ENCODE peak calls at places on chromosomes 2 and 18, in five cellular contexts. One of them, this sample, is unnamed.

GRCh38 chr2:202932425-202933138 is 20.5 kb downstream of the CARF start:
- DNase-seq in neuronal stem cell: no peak
- DNase-seq in CD4-positive, CD25-positive, alpha-beta regulatory T cell: no peak
- DNase-seq in aorta: no peak
- DNase-seq in CD8-positive, alpha-beta memory T cell: no peak
- DNase-seq in this sample: no peak

GRCh38 chr18:3179430-3180089 is 40.2 kb downstream of the MYOM1 start:
- DNase-seq in neuronal stem cell: no peak
- DNase-seq in aorta: no peak
- DNase-seq in CD4-positive, CD25-positive, alpha-beta regulatory T cell: no peak
- DNase-seq in CD8-positive, alpha-beta memory T cell: no peak
- DNase-seq in this sample: no peak

GRCh38 chr2:36394804-36395203 is 39.2 kb downstream of the CRIM1 start:
- DNase-seq in neuronal stem cell: no peak
- DNase-seq in CD8-positive, alpha-beta memory T cell: no peak
- DNase-seq in CD4-positive, CD25-positive, alpha-beta regulatory T cell: no peak
- DNase-seq in aorta: no peak
- DNase-seq in this sample: no peak

GRCh38 chr2:72988041-72988440 is 70.7 kb downstream of the EMX1 start:
- DNase-seq in neuronal stem cell: no peak
- DNase-seq in aorta: peak; percentile 51
- DNase-seq in CD4-positive, CD25-positive, alpha-beta regulatory T cell: no peak
- DNase-seq in CD8-positive, alpha-beta memory T cell: no peak
- DNase-seq in this sample: no peak

GRCh38 chr18:2147424-2147823 is 423.9 kb downstream of the METTL4 start:
- DNase-seq in CD8-positive, alpha-beta memory T cell: no peak
- DNase-seq in CD4-positive, CD25-positive, alpha-beta regulatory T cell: no peak
- DNase-seq in aorta: no peak
- DNase-seq in neuronal stem cell: no peak
- DNase-seq in this sample: no peak

GRCh38 chr18:47254341-47254939 is 3.0 kb upstream of the SKOR2 start:
- DNase-seq in CD4-positive, CD25-positive, alpha-beta regulatory T cell: no peak
- DNase-seq in neuronal stem cell: peak; percentile 89
- DNase-seq in CD8-positive, alpha-beta memory T cell: no peak
- DNase-seq in aorta: peak; percentile 79
- DNase-seq in this sample: no peak

GRCh38 chr2:242054881-242055801 is 185.6 kb downstream of the RTP5 start:
- DNase-seq in aorta: no peak
- DNase-seq in CD8-positive, alpha-beta memory T cell: no peak
- DNase-seq in neuronal stem cell: no peak
- DNase-seq in CD4-positive, CD25-positive, alpha-beta regulatory T cell: no peak
- DNase-seq in this sample: no peak

GRCh38 chr2:3434005-3434404 is 54.5 kb downstream of the TRAPPC12 start:
- DNase-seq in neuronal stem cell: no peak
- DNase-seq in CD4-positive, CD25-positive, alpha-beta regulatory T cell: no peak
- DNase-seq in CD8-positive, alpha-beta memory T cell: no peak
- DNase-seq in aorta: no peak
- DNase-seq in this sample: no peak

GRCh38 chr2:19987936-19988335 is 2.0 kb downstream of the WDR35 start:
- DNase-seq in CD4-positive, CD25-positive, alpha-beta regulatory T cell: no peak
- DNase-seq in neuronal stem cell: no peak
- DNase-seq in aorta: no peak
- DNase-seq in CD8-positive, alpha-beta memory T cell: no peak
- DNase-seq in this sample: no peak

GRCh38 chr2:47536696-47537095 is 133.7 kb downstream of the MSH2 start:
- DNase-seq in CD8-positive, alpha-beta memory T cell: no peak
- DNase-seq in CD4-positive, CD25-positive, alpha-beta regulatory T cell: no peak
- DNase-seq in aorta: no peak
- DNase-seq in neuronal stem cell: no peak
- DNase-seq in this sample: no peak

GRCh38 chr18:57705861-57706590 is 84.4 kb upstream of the NARS1 start:
- DNase-seq in CD8-positive, alpha-beta memory T cell: no peak
- DNase-seq in neuronal stem cell: no peak
- DNase-seq in CD4-positive, CD25-positive, alpha-beta regulatory T cell: no peak
- DNase-seq in aorta: no peak
- DNase-seq in this sample: no peak

GRCh38 chr2:25251461-25252273 is 83.3 kb upstream of the POMC start:
- DNase-seq in neuronal stem cell: peak; percentile 72
- DNase-seq in aorta: peak; percentile 82
- DNase-seq in CD4-positive, CD25-positive, alpha-beta regulatory T cell: peak; percentile 47
- DNase-seq in CD8-positive, alpha-beta memory T cell: peak; percentile 32
- DNase-seq in this sample: peak; percentile 33

GRCh38 chr2:47056875-47057731 is 98.0 kb downstream of the STPG4 start:
- DNase-seq in CD8-positive, alpha-beta memory T cell: no peak
- DNase-seq in aorta: no peak
- DNase-seq in CD4-positive, CD25-positive, alpha-beta regulatory T cell: no peak
- DNase-seq in neuronal stem cell: no peak
- DNase-seq in this sample: no peak

GRCh38 chr2:105802587-105802986 is 57.9 kb downstream of the NCK2 start:
- DNase-seq in CD8-positive, alpha-beta memory T cell: peak; percentile 72
- DNase-seq in aorta: no peak
- DNase-seq in neuronal stem cell: no peak
- DNase-seq in CD4-positive, CD25-positive, alpha-beta regulatory T cell: peak; percentile 65
- DNase-seq in this sample: peak; percentile 67

GRCh38 chr2:6053711-6054393 is 361.7 kb downstream of the SOX11 start:
- DNase-seq in CD4-positive, CD25-positive, alpha-beta regulatory T cell: no peak
- DNase-seq in CD8-positive, alpha-beta memory T cell: no peak
- DNase-seq in aorta: no peak
- DNase-seq in neuronal stem cell: no peak
- DNase-seq in this sample: no peak

GRCh38 chr18:10230072-10230471 is 224.4 kb upstream of the APCDD1 start:
- DNase-seq in CD8-positive, alpha-beta memory T cell: no peak
- DNase-seq in CD4-positive, CD25-positive, alpha-beta regulatory T cell: no peak
- DNase-seq in neuronal stem cell: no peak
- DNase-seq in aorta: no peak
- DNase-seq in this sample: no peak

GRCh38 chr2:215681799-215682594 is 246.1 kb upstream of the FN1 start:
- DNase-seq in neuronal stem cell: no peak
- DNase-seq in CD4-positive, CD25-positive, alpha-beta regulatory T cell: no peak
- DNase-seq in aorta: no peak
- DNase-seq in CD8-positive, alpha-beta memory T cell: no peak
- DNase-seq in this sample: no peak

GRCh38 chr2:204452464-204453023 is 92.7 kb upstream of the PARD3B start:
- DNase-seq in CD4-positive, CD25-positive, alpha-beta regulatory T cell: no peak
- DNase-seq in CD8-positive, alpha-beta memory T cell: no peak
- DNase-seq in aorta: no peak
- DNase-seq in neuronal stem cell: peak; percentile 77
- DNase-seq in this sample: no peak

GRCh38 chr2:26456701-26457224 is 21.2 kb downstream of the OTOF start:
- DNase-seq in CD8-positive, alpha-beta memory T cell: no peak
- DNase-seq in aorta: no peak
- DNase-seq in neuronal stem cell: no peak
- DNase-seq in CD4-positive, CD25-positive, alpha-beta regulatory T cell: no peak
- DNase-seq in this sample: no peak

GRCh38 chr2:156483741-156484173 is 47.6 kb downstream of the GPD2 start:
- DNase-seq in CD4-positive, CD25-positive, alpha-beta regulatory T cell: peak; percentile 10
- DNase-seq in CD8-positive, alpha-beta memory T cell: no peak
- DNase-seq in neuronal stem cell: no peak
- DNase-seq in aorta: no peak
- DNase-seq in this sample: no peak

GRCh38 chr2:190352668-190353536 is 9.5 kb downstream of the INPP1 start:
- DNase-seq in CD4-positive, CD25-positive, alpha-beta regulatory T cell: no peak
- DNase-seq in aorta: no peak
- DNase-seq in CD8-positive, alpha-beta memory T cell: no peak
- DNase-seq in neuronal stem cell: no peak
- DNase-seq in this sample: no peak

GRCh38 chr18:9708882-9709877 is 1.1 kb downstream of the RAB31 start:
- DNase-seq in aorta: peak; percentile 77
- DNase-seq in CD8-positive, alpha-beta memory T cell: no peak
- DNase-seq in CD4-positive, CD25-positive, alpha-beta regulatory T cell: no peak
- DNase-seq in neuronal stem cell: no peak
- DNase-seq in this sample: no peak

GRCh38 chr2:78263571-78263970 is 741.4 kb upstream of the LRRTM4 start:
- DNase-seq in CD4-positive, CD25-positive, alpha-beta regulatory T cell: no peak
- DNase-seq in aorta: no peak
- DNase-seq in neuronal stem cell: no peak
- DNase-seq in CD8-positive, alpha-beta memory T cell: no peak
- DNase-seq in this sample: no peak

GRCh38 chr2:42138163-42139016 is 30.8 kb upstream of the EML4 start:
- DNase-seq in CD8-positive, alpha-beta memory T cell: no peak
- DNase-seq in CD4-positive, CD25-positive, alpha-beta regulatory T cell: no peak
- DNase-seq in aorta: no peak
- DNase-seq in neuronal stem cell: no peak
- DNase-seq in this sample: no peak

GRCh38 chr2:42139141-42139540 is 30.0 kb upstream of the EML4 start:
- DNase-seq in neuronal stem cell: no peak
- DNase-seq in CD8-positive, alpha-beta memory T cell: no peak
- DNase-seq in aorta: no peak
- DNase-seq in CD4-positive, CD25-positive, alpha-beta regulatory T cell: no peak
- DNase-seq in this sample: no peak

GRCh38 chr2:42135381-42136312 is 33.5 kb upstream of the EML4 start:
- DNase-seq in CD8-positive, alpha-beta memory T cell: no peak
- DNase-seq in neuronal stem cell: no peak
- DNase-seq in CD4-positive, CD25-positive, alpha-beta regulatory T cell: no peak
- DNase-seq in aorta: no peak
- DNase-seq in this sample: no peak

GRCh38 chr2:42133771-42134195 is 35.4 kb upstream of the EML4 start:
- DNase-seq in CD4-positive, CD25-positive, alpha-beta regulatory T cell: no peak
- DNase-seq in aorta: no peak
- DNase-seq in neuronal stem cell: no peak
- DNase-seq in CD8-positive, alpha-beta memory T cell: no peak
- DNase-seq in this sample: no peak

GRCh38 chr2:42136832-42137821 is 32.0 kb upstream of the EML4 start:
- DNase-seq in CD8-positive, alpha-beta memory T cell: no peak
- DNase-seq in CD4-positive, CD25-positive, alpha-beta regulatory T cell: no peak
- DNase-seq in aorta: no peak
- DNase-seq in neuronal stem cell: no peak
- DNase-seq in this sample: no peak
- H3K4me1 ChIP-seq in CD8-positive, alpha-beta memory T cell: peaks cover 64% of the 10 kb centered on the region
- H3K4me1 ChIP-seq in CD4-positive, CD25-positive, alpha-beta regulatory T cell: peaks cover 79% of the 10 kb centered on the region
- H3K4me1 ChIP-seq in aorta: peaks cover 5% of the 10 kb centered on the region
- H3K4me1 ChIP-seq in neuronal stem cell: peaks cover 18% of the 10 kb centered on the region
- H3K4me1 ChIP-seq in this sample: peaks cover 98% of the 10 kb centered on the region

GRCh38 chr18:13137041-13137938 is 81.3 kb upstream of the LDLRAD4 start:
- DNase-seq in CD4-positive, CD25-positive, alpha-beta regulatory T cell: peak; percentile 51
- DNase-seq in CD8-positive, alpha-beta memory T cell: peak; percentile 47
- DNase-seq in neuronal stem cell: no peak
- DNase-seq in aorta: peak; percentile 86
- DNase-seq in this sample: peak; percentile 46

GRCh38 chr18:13136689-13137040 is 81.9 kb upstream of the LDLRAD4 start:
- DNase-seq in aorta: peak; percentile 84
- DNase-seq in CD8-positive, alpha-beta memory T cell: peak; percentile 14
- DNase-seq in neuronal stem cell: no peak
- DNase-seq in CD4-positive, CD25-positive, alpha-beta regulatory T cell: no peak
- DNase-seq in this sample: no peak

GRCh38 chr18:13134551-13135401 is 83.8 kb upstream of the LDLRAD4 start:
- DNase-seq in neuronal stem cell: no peak
- DNase-seq in aorta: no peak
- DNase-seq in CD8-positive, alpha-beta memory T cell: no peak
- DNase-seq in CD4-positive, CD25-positive, alpha-beta regulatory T cell: no peak
- DNase-seq in this sample: no peak

GRCh38 chr18:13137939-13138821 is 80.4 kb upstream of the LDLRAD4 start:
- DNase-seq in aorta: no peak
- DNase-seq in CD8-positive, alpha-beta memory T cell: peak; percentile 71
- DNase-seq in CD4-positive, CD25-positive, alpha-beta regulatory T cell: peak; percentile 84
- DNase-seq in neuronal stem cell: no peak
- DNase-seq in this sample: peak; percentile 81

DNA sequence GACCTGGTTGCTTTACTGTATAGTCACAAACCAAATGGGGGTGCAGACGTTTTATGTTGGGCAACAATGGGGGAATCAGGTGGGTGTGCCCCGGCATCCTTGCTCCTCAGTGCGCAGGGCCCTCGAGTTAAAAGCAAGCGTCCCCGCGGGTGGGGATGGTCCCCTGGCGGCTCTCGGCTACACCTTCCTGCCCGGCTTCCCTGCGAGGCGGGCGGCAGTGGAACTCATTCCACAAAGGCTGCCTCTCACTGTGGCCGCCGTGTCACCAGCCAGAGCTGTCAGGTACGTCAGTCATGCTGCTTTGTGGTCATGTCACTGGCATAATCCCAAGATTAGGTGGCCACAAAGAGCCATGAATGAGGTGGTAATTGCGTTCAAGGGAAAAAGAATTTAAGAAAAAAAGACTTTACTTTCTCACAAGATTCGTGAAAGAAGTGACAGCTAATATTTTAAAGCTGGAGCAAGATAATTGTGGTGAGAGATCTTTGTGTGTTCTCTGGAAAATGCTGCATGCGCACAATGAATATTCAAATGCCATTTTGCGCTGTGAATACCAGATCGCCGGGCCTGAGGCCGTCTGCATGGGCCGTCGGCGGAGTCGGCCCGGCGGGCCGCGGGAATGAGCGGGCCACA is 82.4 kb upstream of the LDLRAD4 start:
- DNase-seq in aorta: no peak
- DNase-seq in CD8-positive, alpha-beta memory T cell: peak; percentile 60
- DNase-seq in CD4-positive, CD25-positive, alpha-beta regulatory T cell: peak; percentile 15
- DNase-seq in neuronal stem cell: peak; percentile 29
- DNase-seq in this sample: peak; percentile 58
- H3K4me3 ChIP-seq in aorta: peak overlapping the region; percentile 41
- H3K4me3 ChIP-seq in CD8-positive, alpha-beta memory T cell: peak overlapping the region; percentile 80
- H3K4me3 ChIP-seq in CD4-positive, CD25-positive, alpha-beta regulatory T cell: peak overlapping the region; percentile 53
- H3K4me3 ChIP-seq in neuronal stem cell: no peak overlapping the region
- H3K4me3 ChIP-seq in this sample: no peak overlapping the region

GRCh38 chr18:1014951-1015627 is 110.4 kb downstream of the ADCYAP1 start:
- DNase-seq in CD8-positive, alpha-beta memory T cell: no peak
- DNase-seq in aorta: no peak
- DNase-seq in neuronal stem cell: no peak
- DNase-seq in CD4-positive, CD25-positive, alpha-beta regulatory T cell: no peak
- DNase-seq in this sample: no peak

GRCh38 chr18:1014496-1014895 is 109.8 kb downstream of the ADCYAP1 start:
- DNase-seq in CD4-positive, CD25-positive, alpha-beta regulatory T cell: no peak
- DNase-seq in aorta: no peak
- DNase-seq in neuronal stem cell: no peak
- DNase-seq in CD8-positive, alpha-beta memory T cell: no peak
- DNase-seq in this sample: no peak

GRCh38 chr18:1013951-1014350 is 109.3 kb downstream of the ADCYAP1 start:
- DNase-seq in neuronal stem cell: no peak
- DNase-seq in CD8-positive, alpha-beta memory T cell: no peak
- DNase-seq in aorta: no peak
- DNase-seq in CD4-positive, CD25-positive, alpha-beta regulatory T cell: no peak
- DNase-seq in this sample: no peak

GRCh38 chr18:1011342-1011741 is 106.7 kb downstream of the ADCYAP1 start:
- DNase-seq in neuronal stem cell: no peak
- DNase-seq in aorta: no peak
- DNase-seq in CD4-positive, CD25-positive, alpha-beta regulatory T cell: no peak
- DNase-seq in CD8-positive, alpha-beta memory T cell: no peak
- DNase-seq in this sample: no peak

DNA sequence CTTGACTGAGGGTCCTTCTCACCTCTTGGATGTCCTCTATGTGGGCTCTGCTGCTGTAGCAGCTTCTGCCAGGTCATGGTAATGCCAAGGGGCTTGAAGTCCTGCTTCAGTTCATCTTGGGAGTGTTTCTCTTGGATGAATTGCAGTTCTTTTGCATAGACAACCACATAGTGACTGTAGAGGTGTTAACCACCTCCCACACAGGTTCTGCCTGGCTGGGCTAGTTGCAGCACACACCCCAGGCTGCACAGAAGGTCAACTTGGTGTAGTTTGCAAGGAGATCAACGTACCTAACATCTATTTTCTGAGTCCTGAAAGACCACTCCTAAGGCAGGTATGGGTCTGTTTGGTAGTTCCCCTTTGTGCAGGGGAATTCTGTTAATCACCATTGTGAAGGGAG is 108.1 kb downstream of the ADCYAP1 start:
- DNase-seq in aorta: no peak
- DNase-seq in CD4-positive, CD25-positive, alpha-beta regulatory T cell: no peak
- DNase-seq in CD8-positive, alpha-beta memory T cell: no peak
- DNase-seq in neuronal stem cell: no peak
- DNase-seq in this sample: no peak
- H3K4me1 ChIP-seq in aorta: no peaks in the 10 kb centered on the region
- H3K4me1 ChIP-seq in CD4-positive, CD25-positive, alpha-beta regulatory T cell: no peaks in the 10 kb centered on the region
- H3K4me1 ChIP-seq in CD8-positive, alpha-beta memory T cell: no peaks in the 10 kb centered on the region
- H3K4me1 ChIP-seq in neuronal stem cell: no peaks in the 10 kb centered on the region
- H3K4me1 ChIP-seq in this sample: no peaks in the 10 kb centered on the region

GRCh38 chr2:174591740-174592139 is 5.9 kb downstream of the WIPF1 start:
- DNase-seq in aorta: no peak
- DNase-seq in CD4-positive, CD25-positive, alpha-beta regulatory T cell: no peak
- DNase-seq in CD8-positive, alpha-beta memory T cell: no peak
- DNase-seq in neuronal stem cell: no peak
- DNase-seq in this sample: no peak
- H3K4me3 ChIP-seq in aorta: no peak overlapping the region
- H3K4me3 ChIP-seq in CD4-positive, CD25-positive, alpha-beta regulatory T cell: peak overlapping the region; percentile 98
- H3K4me3 ChIP-seq in CD8-positive, alpha-beta memory T cell: peak overlapping the region; percentile 11
- H3K4me3 ChIP-seq in neuronal stem cell: no peak overlapping the region
- H3K4me3 ChIP-seq in this sample: peak overlapping the region; percentile 55

This sample was measured in CD4-positive, alpha-beta memory T cell.